ENCODE peak calls at places on chromosomes 16 and 17, in six cellular contexts. P is ELF-1; D is amniotic stem cell; N is NCI-H345; F is activated T-cell treated with anti-CD3 and anti-CD28 coated beads, Interleukin-2, amount 50 U/mL, for 72 hours; A is mucosa of descending colon. T is an unnamed sample.

GRCh38 chr16:24721830-24722238 is 7.6 kb upstream of the TNRC6A start:
- DNase-seq in P (no peak), A (no peak), D (no peak), N (no peak), F (peak; percentile 81), T (no peak)

GRCh38 chr17:55783684-55784245 is 32.9 kb downstream of the PCTP start:
- DNase-seq in P (peak; percentile 77), F (no peak), N (no peak), D (no peak), A (peak; percentile 68), T (no peak)

GRCh38 chr16:7503688-7504087 is 171.0 kb downstream of the RBFOX1 start:
- DNase-seq in F (no peak), P (no peak), N (no peak), D (no peak), A (no peak), T (no peak)

GRCh38 chr17:14873996-14874395 is 391.1 kb downstream of the PMP22 start:
- DNase-seq in N (no peak), F (no peak), D (no peak), A (no peak), P (no peak), T (no peak)

GRCh38 chr16:73000020-73000906 is 47.7 kb downstream of the ZFHX3 start:
- DNase-seq in A (no peak), N (peak; percentile 57), F (no peak), D (no peak), P (peak; percentile 50), T (no peak)

GRCh38 chr17:81685108-81685507 is 1.3 kb downstream of the HGS start:
- DNase-seq in F (peak; percentile 66), D (peak; percentile 35), A (no peak), N (no peak), P (no peak), T (peak; percentile 23)

GRCh38 chr16:31532120-31532519 is 4.4 kb downstream of the AHSP start:
- DNase-seq in N (no peak), A (no peak), P (no peak), F (no peak), D (no peak), T (no peak)

GRCh38 chr17:75535119-75535537 is 9.6 kb downstream of the LLGL2 start:
- DNase-seq in A (peak; percentile 88), D (no peak), P (peak; percentile 65), F (peak; percentile 80), N (no peak), T (no peak)

GRCh38 chr17:606501-607243 is 108.0 kb downstream of the VPS53 start:
- DNase-seq in D (no peak), P (no peak), N (no peak), F (no peak), A (no peak), T (no peak)